ENCODE peak calls at places on chromosomes 2 and 18, in nine cellular contexts. One of them, this sample, is unnamed.

GRCh38 chr2:192146069-192147006 is 48.4 kb downstream of the TMEFF2 start:
- DNase-seq in cardiac muscle cell: no peak
- DNase-seq in endodermal cell: no peak
- DNase-seq in choroid plexus epithelial cell: peak; percentile 75
- DNase-seq in heart left ventricle: no peak
- DNase-seq in epithelial cell of esophagus: peak; percentile 79
- DNase-seq in H9: no peak
- DNase-seq in thoracic aorta: no peak
- DNase-seq in GM10248: no peak
- DNase-seq in this sample: no peak

GRCh38 chr18:8607776-8608682 is 1.2 kb upstream of the RAB12 start:
- DNase-seq in epithelial cell of esophagus: no peak
- DNase-seq in heart left ventricle: no peak
- DNase-seq in H9: no peak
- DNase-seq in endodermal cell: no peak
- DNase-seq in cardiac muscle cell: no peak
- DNase-seq in GM10248: no peak
- DNase-seq in thoracic aorta: no peak
- DNase-seq in choroid plexus epithelial cell: peak; percentile 80
- DNase-seq in this sample: no peak

GRCh38 chr2:227717687-227718567 is at the start of gene SLC19A3:
- DNase-seq in epithelial cell of esophagus: peak; percentile 74
- DNase-seq in H9: peak; percentile 92
- DNase-seq in thoracic aorta: peak; percentile 51
- DNase-seq in cardiac muscle cell: peak; percentile 80
- DNase-seq in GM10248: no peak
- DNase-seq in endodermal cell: peak; percentile 95
- DNase-seq in heart left ventricle: peak; percentile 73
- DNase-seq in choroid plexus epithelial cell: peak; percentile 81
- DNase-seq in this sample: peak; percentile 88

GRCh38 chr2:77649856-77650255 is 127.7 kb upstream of the LRRTM4 start:
- DNase-seq in GM10248: no peak
- DNase-seq in cardiac muscle cell: peak; percentile 32
- DNase-seq in heart left ventricle: no peak
- DNase-seq in thoracic aorta: no peak
- DNase-seq in endodermal cell: no peak
- DNase-seq in choroid plexus epithelial cell: no peak
- DNase-seq in epithelial cell of esophagus: no peak
- DNase-seq in H9: no peak
- DNase-seq in this sample: no peak

GRCh38 chr2:71685073-71685848 is 231.9 kb downstream of the DYSF start:
- DNase-seq in choroid plexus epithelial cell: no peak
- DNase-seq in GM10248: no peak
- DNase-seq in thoracic aorta: no peak
- DNase-seq in heart left ventricle: no peak
- DNase-seq in epithelial cell of esophagus: no peak
- DNase-seq in cardiac muscle cell: no peak
- DNase-seq in H9: no peak
- DNase-seq in endodermal cell: no peak
- DNase-seq in this sample: no peak

GRCh38 chr2:58512878-58513277 is 271.8 kb upstream of the FANCL start:
- DNase-seq in endodermal cell: no peak
- DNase-seq in choroid plexus epithelial cell: no peak
- DNase-seq in GM10248: no peak
- DNase-seq in epithelial cell of esophagus: no peak
- DNase-seq in heart left ventricle: no peak
- DNase-seq in thoracic aorta: no peak
- DNase-seq in H9: no peak
- DNase-seq in cardiac muscle cell: no peak
- DNase-seq in this sample: no peak

GRCh38 chr2:239461551-239462515 is 61.0 kb upstream of the HDAC4 start:
- DNase-seq in cardiac muscle cell: no peak
- DNase-seq in epithelial cell of esophagus: no peak
- DNase-seq in heart left ventricle: no peak
- DNase-seq in thoracic aorta: no peak
- DNase-seq in H9: peak; percentile 18
- DNase-seq in GM10248: no peak
- DNase-seq in choroid plexus epithelial cell: peak; percentile 22
- DNase-seq in endodermal cell: peak; percentile 32
- DNase-seq in this sample: no peak

GRCh38 chr2:127371037-127371436 is 16.7 kb downstream of the MAP3K2 start:
- DNase-seq in cardiac muscle cell: no peak
- DNase-seq in endodermal cell: no peak
- DNase-seq in GM10248: no peak
- DNase-seq in H9: no peak
- DNase-seq in choroid plexus epithelial cell: no peak
- DNase-seq in thoracic aorta: peak; percentile 82
- DNase-seq in heart left ventricle: peak; percentile 43
- DNase-seq in epithelial cell of esophagus: no peak
- DNase-seq in this sample: no peak

GRCh38 chr2:174752403-174753037 is 11.8 kb downstream of the CHRNA1 start:
- DNase-seq in endodermal cell: no peak
- DNase-seq in heart left ventricle: no peak
- DNase-seq in thoracic aorta: no peak
- DNase-seq in H9: no peak
- DNase-seq in cardiac muscle cell: no peak
- DNase-seq in GM10248: peak; percentile 54
- DNase-seq in choroid plexus epithelial cell: peak; percentile 5
- DNase-seq in epithelial cell of esophagus: no peak
- DNase-seq in this sample: no peak

GRCh38 chr2:40038646-40039045 is 259.6 kb upstream of the THUMPD2 start:
- DNase-seq in GM10248: no peak
- DNase-seq in endodermal cell: no peak
- DNase-seq in thoracic aorta: no peak
- DNase-seq in choroid plexus epithelial cell: no peak
- DNase-seq in H9: no peak
- DNase-seq in epithelial cell of esophagus: no peak
- DNase-seq in cardiac muscle cell: no peak
- DNase-seq in heart left ventricle: no peak
- DNase-seq in this sample: no peak

GRCh38 chr2:241300000-241300399 is 15.5 kb downstream of the HDLBP start:
- DNase-seq in choroid plexus epithelial cell: no peak
- DNase-seq in H9: no peak
- DNase-seq in epithelial cell of esophagus: no peak
- DNase-seq in heart left ventricle: no peak
- DNase-seq in endodermal cell: no peak
- DNase-seq in thoracic aorta: no peak
- DNase-seq in cardiac muscle cell: no peak
- DNase-seq in GM10248: no peak
- DNase-seq in this sample: no peak

GRCh38 chr2:65744801-65745200 is 312.4 kb upstream of the SPRED2 start:
- DNase-seq in GM10248: no peak
- DNase-seq in endodermal cell: no peak
- DNase-seq in heart left ventricle: no peak
- DNase-seq in cardiac muscle cell: no peak
- DNase-seq in epithelial cell of esophagus: no peak
- DNase-seq in thoracic aorta: no peak
- DNase-seq in H9: no peak
- DNase-seq in choroid plexus epithelial cell: no peak
- DNase-seq in this sample: no peak

GRCh38 chr2:65737452-65738011 is 305.1 kb upstream of the SPRED2 start:
- DNase-seq in choroid plexus epithelial cell: no peak
- DNase-seq in H9: no peak
- DNase-seq in thoracic aorta: no peak
- DNase-seq in endodermal cell: no peak
- DNase-seq in heart left ventricle: no peak
- DNase-seq in GM10248: no peak
- DNase-seq in cardiac muscle cell: no peak
- DNase-seq in epithelial cell of esophagus: peak; percentile 79
- DNase-seq in this sample: no peak

GRCh38 chr2:65746919-65747678 is 314.7 kb upstream of the SPRED2 start:
- DNase-seq in GM10248: no peak
- DNase-seq in endodermal cell: peak; percentile 73
- DNase-seq in epithelial cell of esophagus: no peak
- DNase-seq in cardiac muscle cell: peak; percentile 7
- DNase-seq in heart left ventricle: no peak
- DNase-seq in choroid plexus epithelial cell: peak; percentile 38
- DNase-seq in thoracic aorta: no peak
- DNase-seq in H9: peak; percentile 61
- DNase-seq in this sample: peak; percentile 9

GRCh38 chr2:65742977-65743376 is 310.6 kb upstream of the SPRED2 start:
- DNase-seq in choroid plexus epithelial cell: no peak
- DNase-seq in epithelial cell of esophagus: no peak
- DNase-seq in heart left ventricle: no peak
- DNase-seq in H9: no peak
- DNase-seq in cardiac muscle cell: no peak
- DNase-seq in GM10248: no peak
- DNase-seq in thoracic aorta: no peak
- DNase-seq in endodermal cell: no peak
- DNase-seq in this sample: no peak
- TF ChIP-seq CTCF in choroid plexus epithelial cell: peak; percentile 32
- TF ChIP-seq CTCF in epithelial cell of esophagus: peak; percentile 35
- TF ChIP-seq CTCF in heart left ventricle: no peak
- TF ChIP-seq CTCF in H9: peak; percentile 36
- TF ChIP-seq CTCF in cardiac muscle cell: no peak
- TF ChIP-seq CTCF in GM10248: no peak
- TF ChIP-seq CTCF in thoracic aorta: no peak
- TF ChIP-seq CTCF in endodermal cell: peak; percentile 64
- TF ChIP-seq CTCF in this sample: no peak

DNA sequence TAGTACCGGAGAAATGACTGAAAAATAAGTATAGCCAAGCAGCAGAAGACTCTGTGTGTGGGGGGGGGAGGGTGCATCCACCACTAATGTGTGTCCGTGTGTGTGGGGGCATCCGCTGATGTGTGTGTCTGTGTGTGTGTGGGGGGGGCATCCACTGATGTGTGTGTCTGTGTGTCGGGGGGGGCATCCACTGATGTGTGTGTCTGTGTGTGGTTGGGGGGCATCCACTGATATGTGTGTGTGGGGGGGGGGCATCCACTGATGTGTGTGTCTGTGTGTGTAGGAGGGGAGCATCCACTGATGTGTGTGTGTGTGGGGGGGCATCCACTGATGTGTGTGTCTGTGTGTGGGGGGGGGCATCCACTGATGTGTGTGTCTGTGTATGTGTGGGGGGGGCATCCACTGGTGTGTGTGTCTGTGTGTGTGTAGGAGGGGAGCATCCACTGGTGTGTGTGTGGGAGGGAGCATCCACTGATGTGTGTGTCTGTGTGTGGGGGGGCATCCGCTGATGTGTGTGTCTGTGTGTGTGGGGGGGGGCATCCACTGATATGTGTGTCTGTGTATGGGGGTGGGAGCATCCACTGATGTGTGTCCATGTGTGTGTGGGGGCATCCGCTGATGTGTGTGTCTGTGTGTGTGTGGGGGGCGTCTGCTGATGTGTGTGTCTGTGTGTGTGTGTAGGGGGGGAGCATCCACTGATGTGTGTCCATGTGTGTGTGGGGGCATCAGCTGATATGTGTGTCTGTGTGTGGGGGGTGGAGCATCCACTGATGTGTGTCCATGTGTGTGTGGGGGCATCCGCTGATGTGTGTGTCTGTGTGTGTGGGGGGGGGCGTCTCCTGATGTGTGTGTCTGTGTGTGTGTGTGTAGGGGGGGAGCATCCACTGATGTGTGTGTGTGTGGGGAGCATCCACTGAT is 125.0 kb downstream of the NFATC1 start:
- DNase-seq in heart left ventricle: no peak
- DNase-seq in epithelial cell of esophagus: no peak
- DNase-seq in thoracic aorta: no peak
- DNase-seq in GM10248: no peak
- DNase-seq in H9: peak; percentile 12
- DNase-seq in cardiac muscle cell: no peak
- DNase-seq in choroid plexus epithelial cell: no peak
- DNase-seq in endodermal cell: peak; percentile 8
- DNase-seq in this sample: no peak
- TF ChIP-seq CTCF in heart left ventricle: no peak
- TF ChIP-seq CTCF in epithelial cell of esophagus: no peak
- TF ChIP-seq CTCF in thoracic aorta: no peak
- TF ChIP-seq CTCF in GM10248: no peak
- TF ChIP-seq CTCF in H9: no peak
- TF ChIP-seq CTCF in cardiac muscle cell: no peak
- TF ChIP-seq CTCF in choroid plexus epithelial cell: no peak
- TF ChIP-seq CTCF in endodermal cell: no peak
- TF ChIP-seq CTCF in this sample: no peak

DNA sequence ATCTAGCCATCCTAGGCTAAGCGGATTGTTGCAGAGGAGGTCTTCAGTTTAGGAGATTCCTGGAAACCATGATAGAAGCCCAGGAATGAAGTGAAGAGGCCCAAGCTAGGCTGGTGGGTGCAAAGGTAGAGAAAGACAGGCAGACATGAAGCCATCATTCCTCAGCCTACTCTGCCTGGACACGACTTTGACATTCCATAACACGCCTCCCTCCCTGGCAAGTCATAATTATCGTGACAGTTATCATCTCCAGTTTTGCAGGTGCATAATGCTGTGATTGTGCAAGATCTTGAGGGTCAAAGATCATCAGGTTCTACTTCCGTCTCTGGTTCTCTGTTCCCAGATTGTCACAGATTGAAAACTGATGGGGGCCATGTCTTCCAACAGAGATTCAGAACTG is 15.2 kb upstream of the FZD5 start:
- DNase-seq in cardiac muscle cell: no peak
- DNase-seq in choroid plexus epithelial cell: no peak
- DNase-seq in GM10248: no peak
- DNase-seq in thoracic aorta: no peak
- DNase-seq in H9: no peak
- DNase-seq in endodermal cell: no peak
- DNase-seq in epithelial cell of esophagus: peak; percentile 62
- DNase-seq in heart left ventricle: no peak
- DNase-seq in this sample: no peak
- TF ChIP-seq CTCF in cardiac muscle cell: no peak
- TF ChIP-seq CTCF in choroid plexus epithelial cell: no peak
- TF ChIP-seq CTCF in GM10248: no peak
- TF ChIP-seq CTCF in thoracic aorta: no peak
- TF ChIP-seq CTCF in H9: no peak
- TF ChIP-seq CTCF in endodermal cell: no peak
- TF ChIP-seq CTCF in epithelial cell of esophagus: no peak
- TF ChIP-seq CTCF in heart left ventricle: no peak
- TF ChIP-seq CTCF in this sample: no peak

GRCh38 chr18:33205777-33206176 is 234.7 kb downstream of the CCDC178 start:
- DNase-seq in cardiac muscle cell: no peak
- DNase-seq in GM10248: no peak
- DNase-seq in H9: peak; percentile 26
- DNase-seq in choroid plexus epithelial cell: no peak
- DNase-seq in thoracic aorta: no peak
- DNase-seq in epithelial cell of esophagus: no peak
- DNase-seq in endodermal cell: no peak
- DNase-seq in heart left ventricle: no peak
- DNase-seq in this sample: no peak

GRCh38 chr18:33195795-33196194 is 244.7 kb downstream of the CCDC178 start:
- DNase-seq in GM10248: no peak
- DNase-seq in cardiac muscle cell: no peak
- DNase-seq in thoracic aorta: no peak
- DNase-seq in endodermal cell: no peak
- DNase-seq in choroid plexus epithelial cell: peak; percentile 10
- DNase-seq in epithelial cell of esophagus: no peak
- DNase-seq in H9: no peak
- DNase-seq in heart left ventricle: no peak
- DNase-seq in this sample: peak; percentile 15

DNA sequence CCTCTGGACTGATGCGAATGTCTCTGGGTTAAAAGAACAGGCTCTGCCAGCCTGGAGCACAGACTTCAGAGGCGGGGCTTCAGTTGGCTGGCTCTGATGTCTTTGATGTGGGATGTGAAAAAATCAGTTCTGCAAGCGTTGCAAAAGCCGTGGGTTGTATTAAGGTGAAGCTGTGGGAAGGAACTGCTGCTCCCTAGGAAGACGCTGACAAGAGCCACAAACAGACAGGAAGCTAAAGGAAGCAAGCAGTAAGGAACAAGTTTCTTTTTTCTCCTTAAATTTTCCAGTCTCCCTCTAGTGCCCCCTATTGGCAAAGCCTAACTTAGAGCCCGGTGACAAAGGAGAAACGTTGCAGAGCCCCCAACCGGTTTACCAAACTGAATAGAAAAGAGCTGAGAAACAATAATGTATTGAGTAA is 239.0 kb downstream of the CCDC178 start:
- DNase-seq in epithelial cell of esophagus: peak; percentile 20
- DNase-seq in GM10248: peak; percentile 4
- DNase-seq in heart left ventricle: no peak
- DNase-seq in H9: peak; percentile 64
- DNase-seq in choroid plexus epithelial cell: peak; percentile 64
- DNase-seq in thoracic aorta: no peak
- DNase-seq in cardiac muscle cell: peak; percentile 60
- DNase-seq in endodermal cell: peak; percentile 86
- DNase-seq in this sample: peak; percentile 41
- TF ChIP-seq CTCF in epithelial cell of esophagus: peak; percentile 58
- TF ChIP-seq CTCF in GM10248: no peak
- TF ChIP-seq CTCF in heart left ventricle: peak; percentile 40
- TF ChIP-seq CTCF in H9: peak; percentile 91
- TF ChIP-seq CTCF in choroid plexus epithelial cell: peak; percentile 82
- TF ChIP-seq CTCF in thoracic aorta: no peak
- TF ChIP-seq CTCF in cardiac muscle cell: peak; percentile 61
- TF ChIP-seq CTCF in endodermal cell: peak; percentile 90
- TF ChIP-seq CTCF in this sample: peak; percentile 75